ENCODE peak calls at places on chromosome 4, in nine cellular contexts. L is HepG2, R is tibial artery, A is heart right ventricle, I is NT2/D1, J is uterus, U is mammary epithelial cell, S is Peyer's patch, F is upper lobe of right lung. H is an unnamed sample.

GRCh38 chr4:47122592-47123291 is 91.4 kb downstream of the GABRB1 start:
- DNase-seq in L (peak; percentile 63), R (peak; percentile 39), A (no peak), I (peak; percentile 63), J (peak; percentile 49), U (peak; percentile 58), S (peak; percentile 78), F (no peak), H (peak; percentile 80)

GRCh38 chr4:99504804-99505502 is 5.9 kb upstream of the C4orf17 start:
- DNase-seq in L (no peak), R (no peak), A (no peak), I (no peak), J (no peak), U (peak; percentile 9), S (no peak), F (no peak), H (no peak)

GRCh38 chr4:109560687-109561452 is 824 bp downstream of the MCUB start:
- DNase-seq in L (no peak), R (peak; percentile 52), A (peak; percentile 37), I (no peak), J (peak; percentile 64), U (peak; percentile 76), S (peak; percentile 66), F (no peak), H (no peak)

GRCh38 chr4:185122681-185123345 is 20.3 kb upstream of the SLC25A4 start:
- DNase-seq in L (no peak), R (no peak), A (no peak), I (no peak), J (no peak), U (peak; percentile 38), S (no peak), F (no peak), H (no peak)

GRCh38 chr4:20074450-20074849 is 177.3 kb upstream of the SLIT2 start:
- DNase-seq in L (no peak), R (no peak), A (no peak), I (no peak), J (no peak), U (no peak), S (no peak), F (no peak), H (peak; percentile 5)

GRCh38 chr4:173014113-173014558 is 154.5 kb upstream of the GALNT7 start:
- DNase-seq in L (no peak), R (no peak), A (no peak), I (peak; percentile 55), J (peak; percentile 24), U (peak; percentile 68), S (no peak), F (no peak), H (no peak)

GRCh38 chr4:185941476-185941875 is 127.5 kb upstream of the TLR3 start:
- DNase-seq in L (no peak), R (no peak), A (no peak), I (no peak), J (no peak), U (no peak), S (no peak), F (no peak), H (no peak)

GRCh38 chr4:146370841-146371240 is 150.9 kb downstream of the SLC10A7 start:
- DNase-seq in L (no peak), R (no peak), A (no peak), I (no peak), J (no peak), U (no peak), S (no peak), F (no peak), H (no peak)

GRCh38 chr4:28443786-28444412 is 1583.3 kb downstream of the STIM2 start:
- DNase-seq in L (no peak), R (no peak), A (no peak), I (no peak), J (no peak), U (peak; percentile 60), S (no peak), F (no peak), H (no peak)

GRCh38 chr4:169152899-169153298 is 117.9 kb downstream of the SH3RF1 start:
- DNase-seq in L (no peak), R (no peak), A (no peak), I (no peak), J (no peak), U (no peak), S (no peak), F (no peak), H (no peak)

GRCh38 chr4:82371398-82371972 is 2.3 kb downstream of the HNRNPD start:
- DNase-seq in L (no peak), R (no peak), A (no peak), I (no peak), J (no peak), U (peak; percentile 12), S (no peak), F (no peak), H (no peak)

GRCh38 chr4:66178901-66179300 is 508.6 kb upstream of the EPHA5 start:
- DNase-seq in L (no peak), R (no peak), A (no peak), I (peak; percentile 0), J (no peak), U (no peak), S (no peak), F (no peak), H (no peak)

GRCh38 chr4:4575284-4576211 is 33.7 kb upstream of the STX18 start:
- DNase-seq in L (no peak), R (peak; percentile 66), A (peak; percentile 73), I (peak; percentile 60), J (peak; percentile 40), U (no peak), S (peak; percentile 75), F (peak; percentile 90), H (peak; percentile 70)

GRCh38 chr4:185361872-185362271 is 33.9 kb downstream of the LRP2BP start:
- DNase-seq in L (no peak), R (no peak), A (no peak), I (no peak), J (no peak), U (no peak), S (no peak), F (no peak), H (no peak)

GRCh38 chr4:69239092-69239491 is 24.5 kb upstream of the UGT2B11 start:
- DNase-seq in L (no peak), R (no peak), A (no peak), I (no peak), J (no peak), U (no peak), S (no peak), F (no peak), H (no peak)

GRCh38 chr4:15400911-15401671 is 26.7 kb upstream of the C1QTNF7 start:
- DNase-seq in L (no peak), R (peak; percentile 81), A (peak; percentile 45), I (peak; percentile 52), J (peak; percentile 41), U (peak; percentile 55), S (peak; percentile 64), F (peak; percentile 84), H (no peak)

GRCh38 chr4:33162122-33162521 is 2442.0 kb downstream of the PCDH7 start:
- DNase-seq in L (no peak), R (no peak), A (no peak), I (no peak), J (no peak), U (no peak), S (no peak), F (no peak), H (no peak)

GRCh38 chr4:133112641-133113040 is 36.5 kb upstream of the PCDH10 start:
- DNase-seq in L (no peak), R (no peak), A (no peak), I (no peak), J (no peak), U (no peak), S (no peak), F (no peak), H (no peak)

DNA sequence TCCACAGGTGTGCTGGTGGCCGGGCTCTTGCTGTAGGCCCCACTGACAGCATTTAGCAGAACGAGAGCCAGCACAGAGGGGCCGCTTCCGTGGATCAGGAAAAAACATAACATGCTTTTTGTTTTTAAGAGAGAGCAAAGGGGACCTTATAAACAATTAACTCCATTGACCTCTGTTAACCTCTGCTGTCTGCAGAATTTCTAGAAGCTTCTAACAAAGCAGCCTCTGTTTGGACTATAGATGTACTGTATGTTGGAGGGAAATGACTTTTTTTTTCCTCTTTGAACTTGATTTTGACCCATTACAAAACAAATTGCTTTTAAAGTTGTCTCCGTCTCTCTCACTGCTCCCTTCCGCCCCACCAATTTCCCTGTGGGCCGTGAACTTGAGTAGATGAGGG is 210.7 kb downstream of the FRAS1 start:
- DNase-seq in L (no peak), R (no peak), A (no peak), I (no peak), J (no peak), U (no peak), S (no peak), F (no peak), H (no peak)
- H3K36me3 ChIP-seq in L (peaks cover 7% of the 10 kb centered on the region), R (no peaks in the 10 kb centered on the region), A (no peaks in the 10 kb centered on the region), I (peaks cover 13% of the 10 kb centered on the region), J (no peaks in the 10 kb centered on the region), U (peaks cover 3% of the 10 kb centered on the region), S (no peaks in the 10 kb centered on the region), F (no peaks in the 10 kb centered on the region), H (no peaks in the 10 kb centered on the region)

GRCh38 chr4:5851637-5852036 is 41.2 kb downstream of the CRMP1 start:
- DNase-seq in L (no peak), R (no peak), A (no peak), I (no peak), J (no peak), U (no peak), S (no peak), F (no peak), H (no peak)
- H3K36me3 ChIP-seq in L (no peaks in the 10 kb centered on the region), R (no peaks in the 10 kb centered on the region), A (no peaks in the 10 kb centered on the region), I (peaks cover 71% of the 10 kb centered on the region), J (no peaks in the 10 kb centered on the region), U (no peaks in the 10 kb centered on the region), S (no peaks in the 10 kb centered on the region), F (no peaks in the 10 kb centered on the region), H (no peaks in the 10 kb centered on the region)

GRCh38 chr4:76125816-76126215 is 22.4 kb downstream of the NUP54 start:
- DNase-seq in L (no peak), R (no peak), A (no peak), I (no peak), J (no peak), U (no peak), S (no peak), F (no peak), H (no peak)
- H3K36me3 ChIP-seq in L (peaks cover 5% of the 10 kb centered on the region), R (peaks cover 58% of the 10 kb centered on the region), A (no peaks in the 10 kb centered on the region), I (peaks cover 62% of the 10 kb centered on the region), J (no peaks in the 10 kb centered on the region), U (peaks cover 42% of the 10 kb centered on the region), S (no peaks in the 10 kb centered on the region), F (peaks cover 63% of the 10 kb centered on the region), H (no peaks in the 10 kb centered on the region)

DNA sequence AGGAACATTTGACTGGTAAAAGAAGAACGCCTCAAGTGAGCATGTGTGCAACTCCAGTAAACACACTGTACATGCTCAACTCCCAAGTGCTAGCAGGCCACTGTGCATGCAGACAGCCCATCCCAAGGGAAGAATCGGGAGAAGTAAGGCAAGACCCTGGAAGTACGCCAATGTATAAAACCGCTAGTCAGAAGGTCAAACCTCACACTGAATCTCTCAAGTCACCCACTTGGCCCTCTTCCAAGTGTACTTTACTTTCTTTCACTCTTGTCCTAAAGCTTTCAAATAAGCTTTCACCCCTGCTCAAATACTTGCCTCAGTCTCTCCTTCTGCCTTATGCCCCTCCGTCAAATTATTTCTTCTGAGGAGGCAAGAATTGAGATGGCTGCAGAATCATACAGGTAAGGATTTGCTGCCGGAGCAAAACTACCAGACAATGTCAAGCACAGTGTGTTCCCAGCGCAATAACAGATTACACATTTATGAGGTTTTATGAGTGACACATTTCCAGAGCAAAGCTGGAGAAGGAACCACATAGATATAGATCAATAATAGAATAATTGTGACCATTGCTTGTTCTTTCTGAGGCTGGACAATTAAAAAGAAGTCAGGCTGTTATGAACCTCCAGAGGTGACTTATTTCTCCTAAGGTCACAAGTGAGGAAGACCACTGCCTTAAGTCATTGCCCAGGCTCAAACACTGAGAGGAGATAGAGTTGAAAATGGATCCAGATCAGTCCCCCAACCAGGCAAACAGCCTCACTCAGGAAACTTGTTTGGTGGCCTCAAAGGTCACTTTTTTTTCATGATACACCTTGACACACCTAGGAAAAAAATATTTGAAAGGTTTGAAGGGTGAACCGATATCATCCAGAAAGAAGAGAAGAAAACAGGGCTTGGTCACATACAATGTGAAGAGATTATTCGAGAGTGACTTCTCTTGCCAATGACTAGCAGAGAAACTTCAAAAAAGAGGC is 26.3 kb downstream of the CXCL1 start:
- DNase-seq in L (no peak), R (no peak), A (no peak), I (no peak), J (no peak), U (no peak), S (peak; percentile 50), F (no peak), H (no peak)
- H3K36me3 ChIP-seq in L (no peaks in the 10 kb centered on the region), R (no peaks in the 10 kb centered on the region), A (no peaks in the 10 kb centered on the region), I (no peaks in the 10 kb centered on the region), J (no peaks in the 10 kb centered on the region), U (no peaks in the 10 kb centered on the region), S (no peaks in the 10 kb centered on the region), F (no peaks in the 10 kb centered on the region), H (no peaks in the 10 kb centered on the region)